ENCODE peak calls at places on chromosome 5, in seven cellular contexts. B is activated CD4-positive, alpha-beta T cell treated with anti-CD3 and anti-CD28 coated beads for 48 hours; F is AG04449; W is dermis blood vessel endothelial cell; Q is KG1; P is neural crest cell; A is EL. U is an unnamed sample.
A peak's percentile ranks its signal among the peaks of the same experiment; 100 is the strongest.

GRCh38 chr5:51172853-51173635 is 210.2 kb upstream of the ISL1 start:
- DNase-seq in B (no peak), F (no peak), W (no peak), Q (no peak), P (no peak), A (no peak), U (no peak)

GRCh38 chr5:179319741-179320281 is 25.4 kb downstream of the ADAMTS2 start:
- DNase-seq in B (no peak), F (no peak), W (no peak), Q (no peak), P (no peak), A (peak; percentile 71), U (no peak)

GRCh38 chr5:10671041-10672008 is 89.7 kb downstream of the DAP start:
- DNase-seq in B (no peak), F (no peak), W (no peak), Q (no peak), P (no peak), A (no peak), U (no peak)

GRCh38 chr5:41414598-41414997 is 95.8 kb downstream of the PLCXD3 start:
- DNase-seq in B (no peak), F (peak; percentile 72), W (peak; percentile 15), Q (no peak), P (no peak), A (peak; percentile 94), U (peak; percentile 74)

GRCh38 chr5:59039296-59040006 is 456.6 kb downstream of the RAB3C start:
- DNase-seq in B (peak; percentile 93), F (no peak), W (peak; percentile 80), Q (peak; percentile 84), P (peak; percentile 52), A (peak; percentile 87), U (peak; percentile 49)

GRCh38 chr5:176803027-176803942 is 7.1 kb upstream of the UNC5A start:
- DNase-seq in B (no peak), F (no peak), W (no peak), Q (no peak), P (no peak), A (no peak), U (no peak)

GRCh38 chr5:111694183-111694582 is 62.8 kb downstream of the NREP start:
- DNase-seq in B (no peak), F (no peak), W (no peak), Q (no peak), P (no peak), A (peak; percentile 73), U (no peak)

GRCh38 chr5:91591076-91591475 is 208.0 kb upstream of the ARRDC3 start:
- DNase-seq in B (no peak), F (no peak), W (no peak), Q (no peak), P (no peak), A (peak; percentile 2), U (peak; percentile 4)

GRCh38 chr5:103582364-103582763 is 19.8 kb upstream of the NUDT12 start:
- DNase-seq in B (peak; percentile 3), F (no peak), W (peak; percentile 73), Q (no peak), P (peak; percentile 43), A (peak; percentile 50), U (no peak)